ENCODE peak calls at places on chromosome 1, in nine cellular contexts. One of them, this sample, is unnamed. For H3K4me1, the result is how much of the 10 kb centered on the place peaks cover.

GRCh38 chr1:87335175-87335992 is 6.7 kb downstream of the LMO4 start:
- DNase-seq in colonic mucosa: peak
- DNase-seq in GM23338: peak
- DNase-seq in Peyer's patch: peak
- DNase-seq in esophagus muscularis mucosa: no peak
- DNase-seq in mucosa of descending colon: peak
- DNase-seq in cardiac muscle cell: peak
- DNase-seq in IMR-90: peak
- DNase-seq in OCI-LY7: peak
- DNase-seq in this sample: peak

GRCh38 chr1:147751346-147751745 is 9.1 kb downstream of the GJA5 start:
- DNase-seq in cardiac muscle cell: no peak
- DNase-seq in IMR-90: no peak
- DNase-seq in colonic mucosa: no peak
- DNase-seq in OCI-LY7: no peak
- DNase-seq in esophagus muscularis mucosa: peak
- DNase-seq in GM23338: no peak
- DNase-seq in mucosa of descending colon: no peak
- DNase-seq in Peyer's patch: no peak
- DNase-seq in this sample: no peak

GRCh38 chr1:78553859-78554258 is 63.1 kb downstream of the PTGFR start:
- DNase-seq in cardiac muscle cell: no peak
- DNase-seq in colonic mucosa: no peak
- DNase-seq in GM23338: peak
- DNase-seq in esophagus muscularis mucosa: no peak
- DNase-seq in IMR-90: no peak
- DNase-seq in mucosa of descending colon: no peak
- DNase-seq in Peyer's patch: no peak
- DNase-seq in OCI-LY7: peak
- DNase-seq in this sample: no peak

GRCh38 chr1:77655431-77655974 is 27.0 kb downstream of the ZZZ3 start:
- DNase-seq in OCI-LY7: no peak
- DNase-seq in cardiac muscle cell: peak
- DNase-seq in Peyer's patch: no peak
- DNase-seq in mucosa of descending colon: no peak
- DNase-seq in GM23338: no peak
- DNase-seq in IMR-90: peak
- DNase-seq in colonic mucosa: no peak
- DNase-seq in esophagus muscularis mucosa: no peak
- DNase-seq in this sample: no peak

GRCh38 chr1:209519786-209520185 is 63.7 kb upstream of the CAMK1G start:
- DNase-seq in colonic mucosa: no peak
- DNase-seq in mucosa of descending colon: no peak
- DNase-seq in Peyer's patch: no peak
- DNase-seq in OCI-LY7: no peak
- DNase-seq in GM23338: no peak
- DNase-seq in IMR-90: no peak
- DNase-seq in cardiac muscle cell: no peak
- DNase-seq in esophagus muscularis mucosa: peak
- DNase-seq in this sample: no peak

GRCh38 chr1:61139324-61140055 is 57.1 kb downstream of the NFIA start:
- DNase-seq in colonic mucosa: no peak
- DNase-seq in esophagus muscularis mucosa: no peak
- DNase-seq in Peyer's patch: no peak
- DNase-seq in cardiac muscle cell: no peak
- DNase-seq in mucosa of descending colon: no peak
- DNase-seq in GM23338: no peak
- DNase-seq in IMR-90: peak
- DNase-seq in OCI-LY7: no peak
- DNase-seq in this sample: no peak

GRCh38 chr1:76066390-76066789 is 8.2 kb upstream of the ST6GALNAC3 start:
- DNase-seq in cardiac muscle cell: no peak
- DNase-seq in colonic mucosa: no peak
- DNase-seq in IMR-90: peak
- DNase-seq in esophagus muscularis mucosa: no peak
- DNase-seq in mucosa of descending colon: no peak
- DNase-seq in OCI-LY7: no peak
- DNase-seq in GM23338: no peak
- DNase-seq in Peyer's patch: no peak
- DNase-seq in this sample: no peak

GRCh38 chr1:164703415-164703814 is 144.4 kb downstream of the PBX1 start:
- DNase-seq in GM23338: no peak
- DNase-seq in esophagus muscularis mucosa: no peak
- DNase-seq in IMR-90: no peak
- DNase-seq in cardiac muscle cell: no peak
- DNase-seq in OCI-LY7: no peak
- DNase-seq in colonic mucosa: no peak
- DNase-seq in mucosa of descending colon: no peak
- DNase-seq in Peyer's patch: no peak
- DNase-seq in this sample: no peak

GRCh38 chr1:51936531-51936930 is 54.0 kb downstream of the RAB3B start:
- DNase-seq in esophagus muscularis mucosa: no peak
- DNase-seq in mucosa of descending colon: no peak
- DNase-seq in GM23338: no peak
- DNase-seq in Peyer's patch: no peak
- DNase-seq in IMR-90: peak
- DNase-seq in cardiac muscle cell: no peak
- DNase-seq in colonic mucosa: no peak
- DNase-seq in OCI-LY7: no peak
- DNase-seq in this sample: no peak
- TF ChIP-seq CTCF in esophagus muscularis mucosa: no peak
- TF ChIP-seq CTCF in mucosa of descending colon: no peak
- TF ChIP-seq CTCF in GM23338: no peak
- TF ChIP-seq CTCF in Peyer's patch: no peak
- TF ChIP-seq CTCF in IMR-90: no peak
- TF ChIP-seq CTCF in cardiac muscle cell: peak
- TF ChIP-seq CTCF in colonic mucosa: no peak
- TF ChIP-seq CTCF in OCI-LY7: peak
- TF ChIP-seq CTCF in this sample: no peak

GRCh38 chr1:243471026-243471685 is 215.3 kb downstream of the SDCCAG8 start:
- DNase-seq in GM23338: no peak
- DNase-seq in esophagus muscularis mucosa: no peak
- DNase-seq in OCI-LY7: no peak
- DNase-seq in cardiac muscle cell: no peak
- DNase-seq in Peyer's patch: no peak
- DNase-seq in colonic mucosa: no peak
- DNase-seq in IMR-90: no peak
- DNase-seq in mucosa of descending colon: no peak
- DNase-seq in this sample: no peak

GRCh38 chr1:243474906-243475305 is 219.1 kb downstream of the SDCCAG8 start:
- DNase-seq in IMR-90: no peak
- DNase-seq in Peyer's patch: no peak
- DNase-seq in cardiac muscle cell: no peak
- DNase-seq in esophagus muscularis mucosa: no peak
- DNase-seq in mucosa of descending colon: no peak
- DNase-seq in colonic mucosa: no peak
- DNase-seq in OCI-LY7: no peak
- DNase-seq in GM23338: no peak
- DNase-seq in this sample: no peak

GRCh38 chr1:243474384-243474851 is 218.6 kb downstream of the SDCCAG8 start:
- DNase-seq in mucosa of descending colon: no peak
- DNase-seq in colonic mucosa: no peak
- DNase-seq in Peyer's patch: no peak
- DNase-seq in OCI-LY7: no peak
- DNase-seq in GM23338: peak
- DNase-seq in esophagus muscularis mucosa: no peak
- DNase-seq in cardiac muscle cell: no peak
- DNase-seq in IMR-90: no peak
- DNase-seq in this sample: peak

GRCh38 chr1:243471754-243472725 is 216.2 kb downstream of the SDCCAG8 start:
- DNase-seq in GM23338: no peak
- DNase-seq in cardiac muscle cell: no peak
- DNase-seq in colonic mucosa: no peak
- DNase-seq in mucosa of descending colon: no peak
- DNase-seq in IMR-90: peak
- DNase-seq in OCI-LY7: no peak
- DNase-seq in Peyer's patch: no peak
- DNase-seq in esophagus muscularis mucosa: no peak
- DNase-seq in this sample: no peak

DNA sequence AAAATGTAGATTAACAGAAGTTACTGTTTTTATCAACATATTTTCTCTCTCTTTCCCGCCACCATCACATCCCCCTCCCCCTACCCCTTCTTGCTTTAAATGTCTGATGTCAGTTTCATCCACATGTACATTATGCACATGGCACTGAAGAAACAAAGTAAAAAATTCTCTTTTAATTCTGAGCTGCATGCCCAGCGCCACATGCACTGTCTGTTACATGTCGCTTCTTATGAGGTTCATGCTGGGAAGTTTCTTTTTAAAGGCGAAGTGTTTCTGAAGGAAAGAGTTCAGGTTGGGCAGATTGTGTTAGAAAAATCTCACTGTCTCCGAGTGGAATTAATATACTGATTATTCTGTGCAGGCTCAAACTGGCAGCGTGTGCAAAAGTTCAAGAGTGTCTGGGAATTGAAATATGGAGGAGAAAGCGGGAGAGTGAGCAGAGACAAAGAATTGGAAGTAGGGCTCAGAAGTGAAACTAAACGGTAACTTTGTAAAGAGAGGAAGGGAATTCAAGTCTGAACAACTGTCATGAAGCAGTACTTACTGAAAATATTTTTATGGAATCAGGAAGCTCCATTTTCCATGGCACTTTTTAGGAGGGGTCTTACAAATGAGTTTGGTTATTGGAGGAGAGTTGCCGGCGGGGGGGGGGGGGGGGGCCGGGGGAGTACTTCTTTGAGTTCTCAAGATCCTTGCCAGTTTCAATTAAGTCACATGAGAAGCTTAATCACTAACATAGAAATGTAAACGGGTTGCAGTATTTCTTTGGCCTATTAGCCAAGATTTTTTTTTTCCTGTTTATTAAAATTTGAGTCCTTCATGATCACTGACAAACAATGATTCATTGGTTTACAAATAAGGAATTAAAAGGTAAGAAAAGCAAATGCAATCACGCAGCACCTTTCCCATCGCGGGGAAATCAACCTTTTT is 217.7 kb downstream of the SDCCAG8 start:
- DNase-seq in colonic mucosa: no peak
- DNase-seq in Peyer's patch: no peak
- DNase-seq in esophagus muscularis mucosa: no peak
- DNase-seq in OCI-LY7: no peak
- DNase-seq in IMR-90: peak
- DNase-seq in mucosa of descending colon: no peak
- DNase-seq in GM23338: no peak
- DNase-seq in cardiac muscle cell: no peak
- DNase-seq in this sample: no peak
- H3K4me1 ChIP-seq in colonic mucosa: under half
- H3K4me1 ChIP-seq in Peyer's patch: under half
- H3K4me1 ChIP-seq in esophagus muscularis mucosa: under half
- H3K4me1 ChIP-seq in OCI-LY7: under half
- H3K4me1 ChIP-seq in IMR-90: under half
- H3K4me1 ChIP-seq in mucosa of descending colon: under half
- H3K4me1 ChIP-seq in GM23338: under half
- H3K4me1 ChIP-seq in cardiac muscle cell: under half
- H3K4me1 ChIP-seq in this sample: under half

GRCh38 chr1:12185556-12186276 is 18.9 kb downstream of the TNFRSF1B start:
- DNase-seq in GM23338: no peak
- DNase-seq in OCI-LY7: no peak
- DNase-seq in cardiac muscle cell: peak
- DNase-seq in esophagus muscularis mucosa: no peak
- DNase-seq in Peyer's patch: no peak
- DNase-seq in colonic mucosa: no peak
- DNase-seq in mucosa of descending colon: no peak
- DNase-seq in IMR-90: no peak
- DNase-seq in this sample: no peak

GRCh38 chr1:12185036-12185435 is 18.2 kb downstream of the TNFRSF1B start:
- DNase-seq in cardiac muscle cell: no peak
- DNase-seq in esophagus muscularis mucosa: no peak
- DNase-seq in mucosa of descending colon: no peak
- DNase-seq in GM23338: no peak
- DNase-seq in OCI-LY7: no peak
- DNase-seq in IMR-90: no peak
- DNase-seq in colonic mucosa: no peak
- DNase-seq in Peyer's patch: no peak
- DNase-seq in this sample: no peak

GRCh38 chr1:12183095-12183794 is 16.5 kb downstream of the TNFRSF1B start:
- DNase-seq in mucosa of descending colon: no peak
- DNase-seq in GM23338: peak
- DNase-seq in colonic mucosa: no peak
- DNase-seq in esophagus muscularis mucosa: no peak
- DNase-seq in cardiac muscle cell: no peak
- DNase-seq in Peyer's patch: no peak
- DNase-seq in IMR-90: no peak
- DNase-seq in OCI-LY7: no peak
- DNase-seq in this sample: no peak

GRCh38 chr1:12182410-12182946 is 15.7 kb downstream of the TNFRSF1B start:
- DNase-seq in cardiac muscle cell: no peak
- DNase-seq in IMR-90: no peak
- DNase-seq in Peyer's patch: no peak
- DNase-seq in colonic mucosa: no peak
- DNase-seq in GM23338: no peak
- DNase-seq in esophagus muscularis mucosa: no peak
- DNase-seq in mucosa of descending colon: no peak
- DNase-seq in OCI-LY7: no peak
- DNase-seq in this sample: no peak

DNA sequence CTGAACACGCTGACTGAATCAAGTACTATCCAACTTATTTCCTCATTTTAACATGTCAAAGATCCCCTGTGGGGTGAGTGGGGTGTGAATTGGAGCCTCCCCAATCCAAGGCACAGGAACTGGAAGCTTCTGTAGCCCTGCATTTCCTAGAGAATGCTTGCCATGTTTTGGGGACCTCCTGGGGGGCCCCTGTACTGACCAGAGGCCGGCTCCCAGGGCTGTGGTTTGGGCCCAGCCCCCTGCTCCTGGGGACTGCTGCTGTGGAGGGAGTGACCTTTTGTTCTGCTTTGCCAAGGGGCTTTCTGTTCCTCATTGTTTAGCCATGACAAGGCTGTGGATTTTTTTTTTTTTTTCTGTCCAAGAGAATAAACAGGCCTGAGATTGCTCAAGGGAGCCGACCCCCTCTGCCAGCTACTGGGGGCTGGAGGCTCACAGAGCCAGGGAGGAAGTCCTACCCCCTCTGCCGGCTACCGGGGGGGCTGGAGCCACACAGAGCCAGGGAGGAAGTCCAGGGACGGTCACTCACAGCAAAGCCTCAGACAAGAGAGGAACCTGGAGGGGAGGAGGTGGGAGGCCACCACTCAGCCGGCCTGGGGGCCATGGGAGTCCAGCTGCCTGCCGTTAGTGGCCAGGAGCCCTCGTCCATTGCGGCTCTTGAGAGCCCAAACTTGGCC is 17.4 kb downstream of the TNFRSF1B start:
- DNase-seq in esophagus muscularis mucosa: peak
- DNase-seq in mucosa of descending colon: peak
- DNase-seq in IMR-90: peak
- DNase-seq in cardiac muscle cell: peak
- DNase-seq in OCI-LY7: no peak
- DNase-seq in Peyer's patch: peak
- DNase-seq in GM23338: no peak
- DNase-seq in colonic mucosa: peak
- DNase-seq in this sample: peak
- TF ChIP-seq CTCF in esophagus muscularis mucosa: no peak
- TF ChIP-seq CTCF in mucosa of descending colon: no peak
- TF ChIP-seq CTCF in IMR-90: peak
- TF ChIP-seq CTCF in cardiac muscle cell: peak
- TF ChIP-seq CTCF in OCI-LY7: no peak
- TF ChIP-seq CTCF in Peyer's patch: peak
- TF ChIP-seq CTCF in GM23338: no peak
- TF ChIP-seq CTCF in colonic mucosa: no peak
- TF ChIP-seq CTCF in this sample: no peak

DNA sequence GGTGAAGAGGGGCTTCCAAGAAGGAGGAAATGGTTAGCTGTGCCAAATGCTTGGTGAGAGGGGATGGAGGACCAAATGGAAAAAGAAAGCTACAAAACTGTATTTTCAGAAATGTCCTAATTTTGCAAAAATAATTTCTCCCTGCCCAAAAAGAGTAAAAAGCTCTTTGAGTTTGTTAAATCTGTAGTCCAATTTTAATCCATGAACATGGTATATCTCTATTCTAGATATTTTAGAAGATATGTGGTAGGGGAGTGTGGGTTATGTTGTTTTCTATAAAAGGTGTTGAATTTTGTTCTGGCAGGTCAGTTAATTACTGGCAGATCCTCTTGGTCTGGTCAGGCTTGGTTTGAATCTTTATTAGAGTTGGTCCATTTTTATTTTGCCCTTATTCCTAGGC is 474.1 kb upstream of the VAMP3 start:
- DNase-seq in esophagus muscularis mucosa: no peak
- DNase-seq in cardiac muscle cell: no peak
- DNase-seq in mucosa of descending colon: no peak
- DNase-seq in colonic mucosa: no peak
- DNase-seq in OCI-LY7: no peak
- DNase-seq in GM23338: no peak
- DNase-seq in Peyer's patch: no peak
- DNase-seq in IMR-90: no peak
- DNase-seq in this sample: no peak
- H3K4me1 ChIP-seq in esophagus muscularis mucosa: under half
- H3K4me1 ChIP-seq in cardiac muscle cell: under half
- H3K4me1 ChIP-seq in mucosa of descending colon: under half
- H3K4me1 ChIP-seq in colonic mucosa: under half
- H3K4me1 ChIP-seq in OCI-LY7: under half
- H3K4me1 ChIP-seq in GM23338: under half
- H3K4me1 ChIP-seq in Peyer's patch: under half
- H3K4me1 ChIP-seq in IMR-90: under half
- H3K4me1 ChIP-seq in this sample: under half